ENCODE peak calls at places on chromosomes 11 and 22, in seven cellular contexts. One of them, this sample, is unnamed.

GRCh38 chr11:47791774-47792173 is 24.6 kb upstream of the FNBP4 start:
- DNase-seq in mucosa of gallbladder: no peak
- DNase-seq in stimulated activated CD8-positive, alpha-beta memory T cell treated with anti-CD3 and anti-CD28 coated beads, Interleukin-7, amount 100 ng/mL, for 4 hours: no peak
- DNase-seq in A549: no peak
- DNase-seq in nephron progenitor cell: no peak
- DNase-seq in heart left ventricle: no peak
- DNase-seq in brain microvascular endothelial cell: no peak
- DNase-seq in this sample: no peak

GRCh38 chr11:10394229-10395100 is 60.6 kb upstream of the AMPD3 start:
- DNase-seq in mucosa of gallbladder: no peak
- DNase-seq in stimulated activated CD8-positive, alpha-beta memory T cell treated with anti-CD3 and anti-CD28 coated beads, Interleukin-7, amount 100 ng/mL, for 4 hours: no peak
- DNase-seq in A549: peak
- DNase-seq in nephron progenitor cell: no peak
- DNase-seq in heart left ventricle: no peak
- DNase-seq in brain microvascular endothelial cell: peak
- DNase-seq in this sample: no peak

GRCh38 chr11:123082977-123083376 is 21.0 kb upstream of the HSPA8 start:
- DNase-seq in mucosa of gallbladder: no peak
- DNase-seq in stimulated activated CD8-positive, alpha-beta memory T cell treated with anti-CD3 and anti-CD28 coated beads, Interleukin-7, amount 100 ng/mL, for 4 hours: no peak
- DNase-seq in A549: no peak
- DNase-seq in nephron progenitor cell: no peak
- DNase-seq in heart left ventricle: no peak
- DNase-seq in brain microvascular endothelial cell: no peak
- DNase-seq in this sample: no peak

GRCh38 chr22:37884420-37884819 is 21.7 kb upstream of the MICALL1 start:
- DNase-seq in mucosa of gallbladder: no peak
- DNase-seq in stimulated activated CD8-positive, alpha-beta memory T cell treated with anti-CD3 and anti-CD28 coated beads, Interleukin-7, amount 100 ng/mL, for 4 hours: no peak
- DNase-seq in A549: no peak
- DNase-seq in nephron progenitor cell: no peak
- DNase-seq in heart left ventricle: no peak
- DNase-seq in brain microvascular endothelial cell: no peak
- DNase-seq in this sample: no peak

GRCh38 chr22:39146256-39147101 is 6.0 kb downstream of the CBX7 start:
- DNase-seq in mucosa of gallbladder: no peak
- DNase-seq in stimulated activated CD8-positive, alpha-beta memory T cell treated with anti-CD3 and anti-CD28 coated beads, Interleukin-7, amount 100 ng/mL, for 4 hours: no peak
- DNase-seq in A549: no peak
- DNase-seq in nephron progenitor cell: no peak
- DNase-seq in heart left ventricle: no peak
- DNase-seq in brain microvascular endothelial cell: no peak
- DNase-seq in this sample: no peak

GRCh38 chr11:26245046-26245445 is 86.9 kb upstream of the ANO3 start:
- DNase-seq in mucosa of gallbladder: no peak
- DNase-seq in stimulated activated CD8-positive, alpha-beta memory T cell treated with anti-CD3 and anti-CD28 coated beads, Interleukin-7, amount 100 ng/mL, for 4 hours: no peak
- DNase-seq in A549: no peak
- DNase-seq in nephron progenitor cell: no peak
- DNase-seq in heart left ventricle: no peak
- DNase-seq in brain microvascular endothelial cell: no peak
- DNase-seq in this sample: no peak

GRCh38 chr11:3834349-3835099 is 6.2 kb downstream of the RHOG start:
- DNase-seq in mucosa of gallbladder: no peak
- DNase-seq in stimulated activated CD8-positive, alpha-beta memory T cell treated with anti-CD3 and anti-CD28 coated beads, Interleukin-7, amount 100 ng/mL, for 4 hours: no peak
- DNase-seq in A549: no peak
- DNase-seq in nephron progenitor cell: no peak
- DNase-seq in heart left ventricle: peak
- DNase-seq in brain microvascular endothelial cell: no peak
- DNase-seq in this sample: no peak

GRCh38 chr11:129331871-129332274 is 43.8 kb upstream of the BARX2 start:
- DNase-seq in mucosa of gallbladder: peak
- DNase-seq in stimulated activated CD8-positive, alpha-beta memory T cell treated with anti-CD3 and anti-CD28 coated beads, Interleukin-7, amount 100 ng/mL, for 4 hours: peak
- DNase-seq in A549: peak
- DNase-seq in nephron progenitor cell: peak
- DNase-seq in heart left ventricle: peak
- DNase-seq in brain microvascular endothelial cell: peak
- DNase-seq in this sample: peak

GRCh38 chr11:44609028-44609782 is 43.7 kb downstream of the CD82 start:
- DNase-seq in mucosa of gallbladder: no peak
- DNase-seq in stimulated activated CD8-positive, alpha-beta memory T cell treated with anti-CD3 and anti-CD28 coated beads, Interleukin-7, amount 100 ng/mL, for 4 hours: peak
- DNase-seq in A549: no peak
- DNase-seq in nephron progenitor cell: no peak
- DNase-seq in heart left ventricle: no peak
- DNase-seq in brain microvascular endothelial cell: no peak
- DNase-seq in this sample: no peak

GRCh38 chr11:78564037-78564888 is 10.4 kb downstream of the NARS2 start:
- DNase-seq in mucosa of gallbladder: peak
- DNase-seq in stimulated activated CD8-positive, alpha-beta memory T cell treated with anti-CD3 and anti-CD28 coated beads, Interleukin-7, amount 100 ng/mL, for 4 hours: no peak
- DNase-seq in A549: peak
- DNase-seq in nephron progenitor cell: peak
- DNase-seq in heart left ventricle: peak
- DNase-seq in brain microvascular endothelial cell: peak
- DNase-seq in this sample: peak

GRCh38 chr11:23729088-23729487 is 767.8 kb upstream of the LUZP2 start:
- DNase-seq in mucosa of gallbladder: no peak
- DNase-seq in stimulated activated CD8-positive, alpha-beta memory T cell treated with anti-CD3 and anti-CD28 coated beads, Interleukin-7, amount 100 ng/mL, for 4 hours: no peak
- DNase-seq in A549: no peak
- DNase-seq in nephron progenitor cell: no peak
- DNase-seq in heart left ventricle: no peak
- DNase-seq in brain microvascular endothelial cell: no peak
- DNase-seq in this sample: no peak

GRCh38 chr11:8768625-8769333 is 86.2 kb downstream of the RPL27A start:
- DNase-seq in mucosa of gallbladder: no peak
- DNase-seq in stimulated activated CD8-positive, alpha-beta memory T cell treated with anti-CD3 and anti-CD28 coated beads, Interleukin-7, amount 100 ng/mL, for 4 hours: no peak
- DNase-seq in A549: peak
- DNase-seq in nephron progenitor cell: no peak
- DNase-seq in heart left ventricle: peak
- DNase-seq in brain microvascular endothelial cell: peak
- DNase-seq in this sample: no peak

GRCh38 chr22:20324139-20324516 is 4.3 kb upstream of the DGCR6L start:
- DNase-seq in mucosa of gallbladder: no peak
- DNase-seq in stimulated activated CD8-positive, alpha-beta memory T cell treated with anti-CD3 and anti-CD28 coated beads, Interleukin-7, amount 100 ng/mL, for 4 hours: no peak
- DNase-seq in A549: no peak
- DNase-seq in nephron progenitor cell: no peak
- DNase-seq in heart left ventricle: no peak
- DNase-seq in brain microvascular endothelial cell: no peak
- DNase-seq in this sample: no peak

GRCh38 chr11:102591160-102591718 is 33.9 kb downstream of the MMP20 start:
- DNase-seq in mucosa of gallbladder: no peak
- DNase-seq in stimulated activated CD8-positive, alpha-beta memory T cell treated with anti-CD3 and anti-CD28 coated beads, Interleukin-7, amount 100 ng/mL, for 4 hours: no peak
- DNase-seq in A549: no peak
- DNase-seq in nephron progenitor cell: no peak
- DNase-seq in heart left ventricle: no peak
- DNase-seq in brain microvascular endothelial cell: no peak
- DNase-seq in this sample: no peak

GRCh38 chr11:61332266-61332822 is 561 bp downstream of the DDB1 start:
- DNase-seq in mucosa of gallbladder: no peak
- DNase-seq in stimulated activated CD8-positive, alpha-beta memory T cell treated with anti-CD3 and anti-CD28 coated beads, Interleukin-7, amount 100 ng/mL, for 4 hours: no peak
- DNase-seq in A549: no peak
- DNase-seq in nephron progenitor cell: no peak
- DNase-seq in heart left ventricle: no peak
- DNase-seq in brain microvascular endothelial cell: peak
- DNase-seq in this sample: no peak

GRCh38 chr11:73414977-73415492 is 38.8 kb downstream of the RELT start:
- DNase-seq in mucosa of gallbladder: no peak
- DNase-seq in stimulated activated CD8-positive, alpha-beta memory T cell treated with anti-CD3 and anti-CD28 coated beads, Interleukin-7, amount 100 ng/mL, for 4 hours: no peak
- DNase-seq in A549: no peak
- DNase-seq in nephron progenitor cell: no peak
- DNase-seq in heart left ventricle: no peak
- DNase-seq in brain microvascular endothelial cell: peak
- DNase-seq in this sample: peak

GRCh38 chr11:78323356-78323755 is 94.3 kb downstream of the GAB2 start:
- DNase-seq in mucosa of gallbladder: no peak
- DNase-seq in stimulated activated CD8-positive, alpha-beta memory T cell treated with anti-CD3 and anti-CD28 coated beads, Interleukin-7, amount 100 ng/mL, for 4 hours: no peak
- DNase-seq in A549: no peak
- DNase-seq in nephron progenitor cell: no peak
- DNase-seq in heart left ventricle: no peak
- DNase-seq in brain microvascular endothelial cell: no peak
- DNase-seq in this sample: no peak

GRCh38 chr22:37777122-37777687 is 30.5 kb upstream of the GCAT start:
- DNase-seq in mucosa of gallbladder: peak
- DNase-seq in stimulated activated CD8-positive, alpha-beta memory T cell treated with anti-CD3 and anti-CD28 coated beads, Interleukin-7, amount 100 ng/mL, for 4 hours: no peak
- DNase-seq in A549: no peak
- DNase-seq in nephron progenitor cell: peak
- DNase-seq in heart left ventricle: peak
- DNase-seq in brain microvascular endothelial cell: peak
- DNase-seq in this sample: peak

GRCh38 chr11:10318527-10318802 is 13.6 kb downstream of the ADM start:
- DNase-seq in mucosa of gallbladder: no peak
- DNase-seq in stimulated activated CD8-positive, alpha-beta memory T cell treated with anti-CD3 and anti-CD28 coated beads, Interleukin-7, amount 100 ng/mL, for 4 hours: no peak
- DNase-seq in A549: no peak
- DNase-seq in nephron progenitor cell: no peak
- DNase-seq in heart left ventricle: no peak
- DNase-seq in brain microvascular endothelial cell: no peak
- DNase-seq in this sample: no peak

GRCh38 chr11:225734-226453 is 10.2 kb downstream of the SIRT3 start:
- DNase-seq in mucosa of gallbladder: no peak
- DNase-seq in stimulated activated CD8-positive, alpha-beta memory T cell treated with anti-CD3 and anti-CD28 coated beads, Interleukin-7, amount 100 ng/mL, for 4 hours: no peak
- DNase-seq in A549: no peak
- DNase-seq in nephron progenitor cell: no peak
- DNase-seq in heart left ventricle: no peak
- DNase-seq in brain microvascular endothelial cell: no peak
- DNase-seq in this sample: no peak

GRCh38 chr11:68306636-68307035 is 5.8 kb upstream of the LRP5 start:
- DNase-seq in mucosa of gallbladder: no peak
- DNase-seq in stimulated activated CD8-positive, alpha-beta memory T cell treated with anti-CD3 and anti-CD28 coated beads, Interleukin-7, amount 100 ng/mL, for 4 hours: no peak
- DNase-seq in A549: no peak
- DNase-seq in nephron progenitor cell: no peak
- DNase-seq in heart left ventricle: no peak
- DNase-seq in brain microvascular endothelial cell: no peak
- DNase-seq in this sample: no peak

GRCh38 chr11:47847892-47848635 is at the start of gene NUP160:
- DNase-seq in mucosa of gallbladder: peak
- DNase-seq in stimulated activated CD8-positive, alpha-beta memory T cell treated with anti-CD3 and anti-CD28 coated beads, Interleukin-7, amount 100 ng/mL, for 4 hours: peak
- DNase-seq in A549: peak
- DNase-seq in nephron progenitor cell: peak
- DNase-seq in heart left ventricle: peak
- DNase-seq in brain microvascular endothelial cell: peak
- DNase-seq in this sample: peak

GRCh38 chr11:129223701-129224149 is 31.6 kb upstream of the ARHGAP32 start:
- DNase-seq in mucosa of gallbladder: no peak
- DNase-seq in stimulated activated CD8-positive, alpha-beta memory T cell treated with anti-CD3 and anti-CD28 coated beads, Interleukin-7, amount 100 ng/mL, for 4 hours: no peak
- DNase-seq in A549: no peak
- DNase-seq in nephron progenitor cell: no peak
- DNase-seq in heart left ventricle: no peak
- DNase-seq in brain microvascular endothelial cell: no peak
- DNase-seq in this sample: no peak

GRCh38 chr22:38850399-38850798 is 6.6 kb upstream of the NPTXR start:
- DNase-seq in mucosa of gallbladder: no peak
- DNase-seq in stimulated activated CD8-positive, alpha-beta memory T cell treated with anti-CD3 and anti-CD28 coated beads, Interleukin-7, amount 100 ng/mL, for 4 hours: no peak
- DNase-seq in A549: no peak
- DNase-seq in nephron progenitor cell: no peak
- DNase-seq in heart left ventricle: no peak
- DNase-seq in brain microvascular endothelial cell: no peak
- DNase-seq in this sample: no peak

GRCh38 chr11:128830836-128831780 is 36.0 kb downstream of the KCNJ1 start:
- DNase-seq in mucosa of gallbladder: peak
- DNase-seq in stimulated activated CD8-positive, alpha-beta memory T cell treated with anti-CD3 and anti-CD28 coated beads, Interleukin-7, amount 100 ng/mL, for 4 hours: peak
- DNase-seq in A549: peak
- DNase-seq in nephron progenitor cell: peak
- DNase-seq in heart left ventricle: peak
- DNase-seq in brain microvascular endothelial cell: peak
- DNase-seq in this sample: peak

GRCh38 chr11:61092280-61092766 is 10.0 kb upstream of the CD5 start:
- DNase-seq in mucosa of gallbladder: no peak
- DNase-seq in stimulated activated CD8-positive, alpha-beta memory T cell treated with anti-CD3 and anti-CD28 coated beads, Interleukin-7, amount 100 ng/mL, for 4 hours: peak
- DNase-seq in A549: no peak
- DNase-seq in nephron progenitor cell: no peak
- DNase-seq in heart left ventricle: no peak
- DNase-seq in brain microvascular endothelial cell: no peak
- DNase-seq in this sample: no peak

GRCh38 chr11:111911563-111912401 is at the start of gene CRYAB:
- DNase-seq in mucosa of gallbladder: peak
- DNase-seq in stimulated activated CD8-positive, alpha-beta memory T cell treated with anti-CD3 and anti-CD28 coated beads, Interleukin-7, amount 100 ng/mL, for 4 hours: no peak
- DNase-seq in A549: peak
- DNase-seq in nephron progenitor cell: peak
- DNase-seq in heart left ventricle: peak
- DNase-seq in brain microvascular endothelial cell: peak
- DNase-seq in this sample: peak

GRCh38 chr22:37077802-37078448 is 26.4 kb downstream of the KCTD17 start:
- DNase-seq in mucosa of gallbladder: peak
- DNase-seq in stimulated activated CD8-positive, alpha-beta memory T cell treated with anti-CD3 and anti-CD28 coated beads, Interleukin-7, amount 100 ng/mL, for 4 hours: peak
- DNase-seq in A549: peak
- DNase-seq in nephron progenitor cell: peak
- DNase-seq in heart left ventricle: peak
- DNase-seq in brain microvascular endothelial cell: peak
- DNase-seq in this sample: no peak

GRCh38 chr22:29457730-29458129 is 19.3 kb downstream of the RFPL1 start:
- DNase-seq in mucosa of gallbladder: no peak
- DNase-seq in stimulated activated CD8-positive, alpha-beta memory T cell treated with anti-CD3 and anti-CD28 coated beads, Interleukin-7, amount 100 ng/mL, for 4 hours: no peak
- DNase-seq in A549: peak
- DNase-seq in nephron progenitor cell: peak
- DNase-seq in heart left ventricle: no peak
- DNase-seq in brain microvascular endothelial cell: peak
- DNase-seq in this sample: no peak

GRCh38 chr11:77278595-77279506 is 22.6 kb downstream of the GDPD4 start:
- DNase-seq in mucosa of gallbladder: no peak
- DNase-seq in stimulated activated CD8-positive, alpha-beta memory T cell treated with anti-CD3 and anti-CD28 coated beads, Interleukin-7, amount 100 ng/mL, for 4 hours: no peak
- DNase-seq in A549: no peak
- DNase-seq in nephron progenitor cell: no peak
- DNase-seq in heart left ventricle: no peak
- DNase-seq in brain microvascular endothelial cell: no peak
- DNase-seq in this sample: no peak

This sample was measured in ovary.